ENCODE peak calls at places on chromosome 6, in four cellular contexts. One of them, this sample, is unnamed.

GRCh38 chr6:7540595-7540994 is 876 bp upstream of the DSP start:
- DNase-seq in H1: no peak
- DNase-seq in K562: no peak
- DNase-seq in HepG2: no peak
- DNase-seq in this sample: peak; percentile 25

GRCh38 chr6:161486326-161486725 is 212.5 kb upstream of the AGPAT4 start:
- DNase-seq in K562: peak; percentile 14
- DNase-seq in HepG2: no peak
- DNase-seq in H1: no peak
- DNase-seq in this sample: peak; percentile 39

GRCh38 chr6:157291356-157291755 is 32.0 kb downstream of the TMEM242 start:
- DNase-seq in K562: no peak
- DNase-seq in H1: no peak
- DNase-seq in HepG2: no peak
- DNase-seq in this sample: no peak

GRCh38 chr6:22149081-22149480 is 147.8 kb downstream of the PRL start:
- DNase-seq in H1: no peak
- DNase-seq in HepG2: no peak
- DNase-seq in K562: no peak
- DNase-seq in this sample: no peak

GRCh38 chr6:139567095-139567494 is 192.6 kb upstream of the CITED2 start:
- DNase-seq in HepG2: no peak
- DNase-seq in H1: no peak
- DNase-seq in K562: no peak
- DNase-seq in this sample: no peak

GRCh38 chr6:127879685-127880084 is 21.2 kb downstream of the THEMIS start:
- DNase-seq in H1: peak; percentile 63
- DNase-seq in HepG2: no peak
- DNase-seq in K562: no peak
- DNase-seq in this sample: no peak

GRCh38 chr6:90151827-90152449 is 144.7 kb downstream of the BACH2 start:
- DNase-seq in H1: no peak
- DNase-seq in HepG2: no peak
- DNase-seq in K562: no peak
- DNase-seq in this sample: no peak

GRCh38 chr6:46014054-46014453 is 1.6 kb downstream of the CLIC5 start:
- DNase-seq in HepG2: no peak
- DNase-seq in K562: no peak
- DNase-seq in H1: no peak
- DNase-seq in this sample: no peak

GRCh38 chr6:157724138-157724537 is 98.9 kb upstream of the SNX9 start:
- DNase-seq in K562: no peak
- DNase-seq in HepG2: no peak
- DNase-seq in H1: no peak
- DNase-seq in this sample: no peak

GRCh38 chr6:106966671-106967522 is 7.6 kb downstream of the CD24 start:
- DNase-seq in H1: no peak
- DNase-seq in HepG2: no peak
- DNase-seq in K562: no peak
- DNase-seq in this sample: no peak

GRCh38 chr6:5992551-5993225 is 14.0 kb downstream of the NRN1 start:
- DNase-seq in HepG2: no peak
- DNase-seq in H1: no peak
- DNase-seq in K562: no peak
- DNase-seq in this sample: no peak

GRCh38 chr6:107491791-107492674 is 2.1 kb downstream of the SOBP start:
- DNase-seq in K562: no peak
- DNase-seq in HepG2: peak; percentile 24
- DNase-seq in H1: no peak
- DNase-seq in this sample: no peak

GRCh38 chr6:27829453-27830211 is 82.6 kb downstream of the OR2B2 start:
- DNase-seq in HepG2: peak; percentile 32
- DNase-seq in K562: no peak
- DNase-seq in H1: no peak
- DNase-seq in this sample: no peak

GRCh38 chr6:55617272-55617671 is 38.3 kb upstream of the HMGCLL1 start:
- DNase-seq in HepG2: peak; percentile 48
- DNase-seq in H1: no peak
- DNase-seq in K562: peak; percentile 1
- DNase-seq in this sample: no peak

GRCh38 chr6:47485083-47485482 is 7.5 kb downstream of the CD2AP start:
- DNase-seq in K562: no peak
- DNase-seq in H1: no peak
- DNase-seq in HepG2: no peak
- DNase-seq in this sample: no peak

GRCh38 chr6:101286146-101286545 is 107.4 kb upstream of the GRIK2 start:
- DNase-seq in K562: no peak
- DNase-seq in H1: no peak
- DNase-seq in HepG2: no peak
- DNase-seq in this sample: no peak

GRCh38 chr6:7051780-7052440 is 55.9 kb upstream of the RREB1 start:
- DNase-seq in H1: no peak
- DNase-seq in K562: no peak
- DNase-seq in HepG2: no peak
- DNase-seq in this sample: no peak

GRCh38 chr6:104182811-104183210 is 676.9 kb downstream of the HACE1 start:
- DNase-seq in K562: no peak
- DNase-seq in H1: no peak
- DNase-seq in HepG2: no peak
- DNase-seq in this sample: no peak

GRCh38 chr6:137589067-137589848 is 95.1 kb upstream of the OLIG3 start:
- DNase-seq in K562: peak; percentile 63
- DNase-seq in H1: peak; percentile 38
- DNase-seq in HepG2: peak; percentile 92
- DNase-seq in this sample: peak; percentile 73

GRCh38 chr6:1762203-1762602 is 152.5 kb downstream of the FOXC1 start:
- DNase-seq in H1: no peak
- DNase-seq in HepG2: no peak
- DNase-seq in K562: no peak
- DNase-seq in this sample: no peak

DNA sequence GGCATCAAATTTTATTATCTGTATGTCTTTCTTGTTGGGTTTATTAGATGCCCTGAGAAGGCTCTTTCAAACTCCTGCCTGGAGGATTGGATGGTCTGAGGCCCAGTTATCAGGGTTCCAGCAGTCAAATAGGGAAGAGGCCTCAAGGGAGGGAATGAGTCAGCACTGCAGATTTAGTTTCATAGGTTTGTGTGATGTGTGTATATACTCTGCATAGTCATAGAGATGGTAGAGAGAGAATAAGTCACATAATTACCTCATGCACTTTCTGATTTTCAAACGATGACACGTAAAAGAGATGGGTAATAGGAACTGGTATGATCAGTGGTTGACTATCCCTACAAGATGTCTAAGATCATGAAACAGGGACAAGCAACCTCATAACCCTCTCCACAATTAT is 82.1 kb downstream of the ADAT2 start:
- DNase-seq in H1: no peak
- DNase-seq in HepG2: no peak
- DNase-seq in K562: peak; percentile 35
- DNase-seq in this sample: peak; percentile 2
- TF ChIP-seq PHF8 in H1: no peak
- TF ChIP-seq PHF8 in HepG2: no peak
- TF ChIP-seq PHF8 in K562: no peak
- TF ChIP-seq PHF8 in this sample: no peak

GRCh38 chr6:131808460-131809269 is 845 bp downstream of the ENPP1 start:
- DNase-seq in K562: no peak
- DNase-seq in HepG2: no peak
- DNase-seq in H1: no peak
- DNase-seq in this sample: no peak
- H3K4me3 ChIP-seq in K562: peak overlapping the region; percentile 33
- H3K4me3 ChIP-seq in HepG2: peak overlapping the region; percentile 94
- H3K4me3 ChIP-seq in H1: peak overlapping the region; percentile 87
- H3K4me3 ChIP-seq in this sample: peak overlapping the region; percentile 73

GRCh38 chr6:148890091-148890490 is 143.3 kb downstream of the UST start:
- DNase-seq in HepG2: no peak
- DNase-seq in K562: no peak
- DNase-seq in H1: no peak
- DNase-seq in this sample: no peak
- TF ChIP-seq PHF8 in HepG2: no peak
- TF ChIP-seq PHF8 in K562: no peak
- TF ChIP-seq PHF8 in H1: no peak
- TF ChIP-seq PHF8 in this sample: no peak

GRCh38 chr6:26065952-26066380 is 21.3 kb upstream of the HFE start:
- DNase-seq in H1: no peak
- DNase-seq in HepG2: peak; percentile 96
- DNase-seq in K562: peak; percentile 86
- DNase-seq in this sample: peak; percentile 60
- H3K4me3 ChIP-seq in H1: no peak overlapping the region
- H3K4me3 ChIP-seq in HepG2: peak overlapping the region; percentile 40
- H3K4me3 ChIP-seq in K562: no peak overlapping the region
- H3K4me3 ChIP-seq in this sample: peak overlapping the region; percentile 30